ENCODE peak calls at places on chromosomes 4 and X, in five cellular contexts. X is DMS53, D is iPS-NIHi11, I is midbrain, O is BJ. T is an unnamed sample.

GRCh38 chrX:110214684-110215083 is 103.2 kb downstream of the AMMECR1 start:
- DNase-seq in X (no peak), D (no peak), I (no peak), O (no peak), T (no peak)

GRCh38 chr4:19187104-19187503 is 1064.6 kb upstream of the SLIT2 start:
- DNase-seq in X (no peak), D (no peak), I (no peak), O (peak), T (no peak)

GRCh38 chr4:139472761-139473335 is 18.9 kb downstream of the RAB33B start:
- DNase-seq in X (no peak), D (no peak), I (no peak), O (no peak), T (no peak)

GRCh38 chr4:14254252-14254651 is 626.7 kb upstream of the BOD1L1 start:
- DNase-seq in X (peak), D (peak), I (no peak), O (no peak), T (peak)

GRCh38 chr4:156475322-156475721 is 496.3 kb downstream of the PDGFC start:
- DNase-seq in X (peak), D (peak), I (peak), O (no peak), T (no peak)

GRCh38 chr4:48271626-48272025 is 2.0 kb upstream of the TEC start:
- DNase-seq in X (no peak), D (no peak), I (no peak), O (no peak), T (no peak)

GRCh38 chrX:22203186-22203585 is 69.5 kb upstream of the CBLL2 start:
- DNase-seq in X (no peak), D (no peak), I (no peak), O (no peak), T (peak)

GRCh38 chrX:17022205-17022604 is 75.7 kb downstream of the REPS2 start:
- DNase-seq in X (no peak), D (no peak), I (no peak), O (no peak), T (peak)

GRCh38 chrX:9566150-9566621 is 101.3 kb downstream of the TBL1X start:
- DNase-seq in X (no peak), D (no peak), I (peak), O (peak), T (peak)

GRCh38 chrX:102712967-102713677 is 874 bp downstream of the GPRASP2 start:
- DNase-seq in X (peak), D (peak), I (peak), O (no peak), T (peak)

GRCh38 chr4:144178414-144178813 is 37.9 kb upstream of the GYPA start:
- DNase-seq in X (no peak), D (no peak), I (no peak), O (no peak), T (no peak)

GRCh38 chrX:11097920-11098319 is 13.2 kb upstream of the HCCS start:
- DNase-seq in X (peak), D (no peak), I (no peak), O (no peak), T (no peak)

GRCh38 chr4:1767770-1768366 is 25.2 kb upstream of the FGFR3 start:
- DNase-seq in X (peak), D (peak), I (no peak), O (no peak), T (no peak)

GRCh38 chr4:21522296-21522695 is 426.3 kb downstream of the KCNIP4 start:
- DNase-seq in X (no peak), D (no peak), I (no peak), O (no peak), T (no peak)

GRCh38 chr4:73669410-73670183 is 49.4 kb upstream of the RASSF6 start:
- DNase-seq in X (no peak), D (no peak), I (no peak), O (no peak), T (no peak)

GRCh38 chr4:32519060-32519459 is 1798.9 kb downstream of the PCDH7 start:
- DNase-seq in X (no peak), D (peak), I (peak), O (no peak), T (no peak)

GRCh38 chr4:66649236-66649635 is 896.1 kb downstream of the CENPC start:
- DNase-seq in X (no peak), D (no peak), I (no peak), O (no peak), T (no peak)

GRCh38 chr4:185039508-185040273 is 21.4 kb downstream of the HELT start:
- DNase-seq in X (peak), D (peak), I (peak), O (peak), T (peak)

GRCh38 chrX:102715967-102716366 is 3.7 kb downstream of the GPRASP2 start:
- DNase-seq in X (no peak), D (no peak), I (no peak), O (no peak), T (no peak)

GRCh38 chr4:75985116-75985515 is 5.6 kb downstream of the SDAD1 start:
- DNase-seq in X (no peak), D (no peak), I (no peak), O (peak), T (no peak)

GRCh38 chr4:608236-608635 is 17.1 kb upstream of the PDE6B start:
- DNase-seq in X (no peak), D (no peak), I (no peak), O (no peak), T (no peak)

GRCh38 chr4:118948545-118949144 is 60.0 kb downstream of the SYNPO2 start:
- DNase-seq in X (no peak), D (no peak), I (no peak), O (no peak), T (no peak)

GRCh38 chr4:111630705-111631104 is 514.5 kb upstream of the FAM241A start:
- DNase-seq in X (peak), D (peak), I (peak), O (no peak), T (peak)